ENCODE peak calls at places on chromosome 1, in four cellular contexts. One of them, this sample, is unnamed.

GRCh38 chr1:168676029-168676812 is 52.8 kb downstream of the DPT start:
- DNase-seq in HCT116: no peak
- DNase-seq in RCC 7860: no peak
- DNase-seq in stimulated activated CD8-positive, alpha-beta memory T cell treated with anti-CD3 and anti-CD28 coated beads, Interleukin-7, amount 100 ng/mL, for 24 hours: no peak
- DNase-seq in this sample: no peak

GRCh38 chr1:111110197-111110899 is 29.5 kb downstream of the DRAM2 start:
- DNase-seq in HCT116: no peak
- DNase-seq in RCC 7860: no peak
- DNase-seq in stimulated activated CD8-positive, alpha-beta memory T cell treated with anti-CD3 and anti-CD28 coated beads, Interleukin-7, amount 100 ng/mL, for 24 hours: no peak
- DNase-seq in this sample: no peak

GRCh38 chr1:14599173-14599754 is 779 bp downstream of the KAZN start:
- DNase-seq in HCT116: no peak
- DNase-seq in RCC 7860: no peak
- DNase-seq in stimulated activated CD8-positive, alpha-beta memory T cell treated with anti-CD3 and anti-CD28 coated beads, Interleukin-7, amount 100 ng/mL, for 24 hours: no peak
- DNase-seq in this sample: no peak

GRCh38 chr1:91217911-91218310 is 186.7 kb downstream of the HFM1 start:
- DNase-seq in HCT116: no peak
- DNase-seq in RCC 7860: no peak
- DNase-seq in stimulated activated CD8-positive, alpha-beta memory T cell treated with anti-CD3 and anti-CD28 coated beads, Interleukin-7, amount 100 ng/mL, for 24 hours: no peak
- DNase-seq in this sample: no peak

GRCh38 chr1:161907266-161907665 is 116.4 kb downstream of the OLFML2B start:
- DNase-seq in HCT116: no peak
- DNase-seq in RCC 7860: no peak
- DNase-seq in stimulated activated CD8-positive, alpha-beta memory T cell treated with anti-CD3 and anti-CD28 coated beads, Interleukin-7, amount 100 ng/mL, for 24 hours: no peak
- DNase-seq in this sample: no peak

GRCh38 chr1:115656461-115657077 is 14.8 kb downstream of the VANGL1 start:
- DNase-seq in HCT116: no peak
- DNase-seq in RCC 7860: no peak
- DNase-seq in stimulated activated CD8-positive, alpha-beta memory T cell treated with anti-CD3 and anti-CD28 coated beads, Interleukin-7, amount 100 ng/mL, for 24 hours: no peak
- DNase-seq in this sample: no peak

GRCh38 chr1:198601936-198602889 is 36.6 kb upstream of the PTPRC start:
- DNase-seq in HCT116: no peak
- DNase-seq in RCC 7860: no peak
- DNase-seq in stimulated activated CD8-positive, alpha-beta memory T cell treated with anti-CD3 and anti-CD28 coated beads, Interleukin-7, amount 100 ng/mL, for 24 hours: no peak
- DNase-seq in this sample: no peak

GRCh38 chr1:237416924-237417655 is 375.1 kb downstream of the RYR2 start:
- DNase-seq in HCT116: no peak
- DNase-seq in RCC 7860: no peak
- DNase-seq in stimulated activated CD8-positive, alpha-beta memory T cell treated with anti-CD3 and anti-CD28 coated beads, Interleukin-7, amount 100 ng/mL, for 24 hours: no peak
- DNase-seq in this sample: no peak

GRCh38 chr1:229342902-229343587 is at the start of gene CCSAP:
- DNase-seq in HCT116: no peak
- DNase-seq in RCC 7860: no peak
- DNase-seq in stimulated activated CD8-positive, alpha-beta memory T cell treated with anti-CD3 and anti-CD28 coated beads, Interleukin-7, amount 100 ng/mL, for 24 hours: no peak
- DNase-seq in this sample: no peak

GRCh38 chr1:225931270-225932129 is 7.5 kb upstream of the PYCR2 start:
- DNase-seq in HCT116: no peak
- DNase-seq in RCC 7860: no peak
- DNase-seq in stimulated activated CD8-positive, alpha-beta memory T cell treated with anti-CD3 and anti-CD28 coated beads, Interleukin-7, amount 100 ng/mL, for 24 hours: no peak
- DNase-seq in this sample: no peak

GRCh38 chr1:183760661-183761060 is 44.3 kb upstream of the RGL1 start:
- DNase-seq in HCT116: no peak
- DNase-seq in RCC 7860: no peak
- DNase-seq in stimulated activated CD8-positive, alpha-beta memory T cell treated with anti-CD3 and anti-CD28 coated beads, Interleukin-7, amount 100 ng/mL, for 24 hours: no peak
- DNase-seq in this sample: no peak